ENCODE peak calls at places on chromosomes 7 and 10, in six cellular contexts. V is HCT116, M is SK-N-SH, W is H1, T is HepG2, J is GM12878. G is an unnamed sample.

GRCh38 chr10:121194696-121195523 is 343.7 kb downstream of the WDR11 start:
- DNase-seq in J (no peak), V (no peak), T (no peak), M (no peak), W (no peak), G (no peak)

GRCh38 chr7:81499262-81500116 is 270.4 kb downstream of the HGF start:
- DNase-seq in T (peak), M (peak), W (no peak), J (peak), V (peak), G (peak)

GRCh38 chr7:1234794-1235500 is 2.3 kb downstream of the UNCX start:
- DNase-seq in M (no peak), J (no peak), T (no peak), W (peak), V (no peak), G (peak)

GRCh38 chr10:102813734-102814455 is 23.3 kb downstream of the CYP17A1 start:
- DNase-seq in W (no peak), M (no peak), J (no peak), T (peak), V (no peak), G (no peak)

GRCh38 chr7:96953676-96954513 is 51.5 kb upstream of the DLX6 start:
- DNase-seq in J (no peak), M (no peak), T (no peak), W (no peak), V (no peak), G (no peak)

GRCh38 chr7:7535688-7536087 is at the start of gene COL28A1:
- DNase-seq in T (no peak), V (no peak), J (no peak), W (no peak), M (no peak), G (no peak)

GRCh38 chr7:96949766-96950165 is 55.6 kb upstream of the DLX6 start:
- DNase-seq in T (peak), W (no peak), J (no peak), M (no peak), V (no peak), G (peak)

GRCh38 chr10:66929375-66929774 is 3.5 kb downstream of the LRRTM3 start:
- DNase-seq in M (no peak), J (no peak), V (no peak), T (no peak), W (no peak), G (no peak)

GRCh38 chr7:41010967-41011366 is 691.9 kb downstream of the INHBA start:
- DNase-seq in V (no peak), J (no peak), W (no peak), M (no peak), T (no peak), G (no peak)

GRCh38 chr7:159143780-159144755 is 599 bp downstream of the VIPR2 start:
- DNase-seq in T (no peak), V (no peak), J (no peak), W (peak), M (peak), G (no peak)

GRCh38 chr7:37211097-37211496 is 237.6 kb downstream of the ELMO1 start:
- DNase-seq in V (no peak), T (no peak), W (no peak), M (no peak), J (no peak), G (no peak)

GRCh38 chr10:73368238-73368637 is 9.6 kb upstream of the CFAP70 start:
- DNase-seq in W (no peak), M (no peak), J (no peak), T (no peak), V (no peak), G (no peak)

GRCh38 chr10:24814568-24815313 is 91.1 kb upstream of the ARHGAP21 start:
- DNase-seq in V (peak), J (no peak), M (no peak), T (peak), W (no peak), G (no peak)

GRCh38 chr7:101162551-101163280 is 2.7 kb downstream of the VGF start:
- DNase-seq in W (peak), J (no peak), T (no peak), V (no peak), M (peak), G (peak)

GRCh38 chr10:102776779-102777417 is 33.1 kb downstream of the WBP1L start:
- DNase-seq in T (peak), V (no peak), W (peak), M (peak), J (no peak), G (no peak)

GRCh38 chr7:87876040-87876758 is at the start of the genes DBF4 and SLC25A40:
- DNase-seq in V (peak), T (peak), M (peak), J (peak), W (peak), G (peak)

GRCh38 chr7:16091951-16092350 is 329.4 kb downstream of the CRPPA start:
- DNase-seq in W (no peak), M (no peak), T (no peak), J (no peak), V (no peak), G (no peak)

GRCh38 chr10:46270086-46270811 is 16.5 kb upstream of the ANTXRL start:
- DNase-seq in T (no peak), J (no peak), V (no peak), M (no peak), W (no peak), G (no peak)

GRCh38 chr7:121039510-121039822 is 51.0 kb downstream of the CPED1 start:
- DNase-seq in V (no peak), W (no peak), J (no peak), M (no peak), T (no peak), G (no peak)

GRCh38 chr7:157139142-157140117 is 704 bp downstream of the UBE3C start:
- DNase-seq in T (no peak), M (no peak), J (no peak), W (no peak), V (no peak), G (no peak)
- TF ChIP-seq JUND in T (no peak), M (no peak), J (no peak), W (no peak), V (no peak), G (no peak)

DNA sequence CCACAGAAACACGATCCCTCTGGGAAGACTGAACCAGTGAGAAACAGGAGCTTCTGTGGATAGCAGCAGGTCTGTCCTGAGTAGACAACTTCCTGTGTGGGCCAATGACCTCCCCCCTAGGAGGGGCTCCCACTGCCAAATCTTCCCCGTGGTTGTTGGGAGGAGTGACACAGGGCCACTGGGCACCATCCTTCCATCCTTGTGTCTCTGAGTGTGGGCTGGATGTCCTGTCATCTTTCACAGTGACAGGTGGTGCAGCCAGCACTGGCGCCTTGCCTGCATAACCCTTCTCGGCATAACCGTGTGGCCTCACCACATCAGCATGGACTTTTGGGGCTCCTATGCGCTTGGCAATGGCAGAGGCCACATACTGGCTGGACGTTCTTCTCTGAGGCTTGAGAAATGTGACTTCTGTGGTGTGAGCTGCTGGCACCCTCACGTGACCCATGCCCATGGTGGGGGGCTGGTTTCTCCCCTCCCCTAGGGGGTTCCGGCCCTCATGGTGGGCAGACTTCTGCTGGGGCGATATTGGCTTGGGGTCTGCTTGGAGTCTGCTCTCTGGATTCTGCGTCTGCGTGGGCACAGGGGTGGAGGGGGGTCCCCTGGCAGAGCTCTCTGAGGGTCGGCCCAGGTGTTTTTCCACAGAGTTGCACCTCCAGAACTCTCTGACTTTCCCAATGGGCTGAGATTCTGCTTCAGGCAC is 245.6 kb upstream of the GRB10 start:
- DNase-seq in M (no peak), T (no peak), J (no peak), W (no peak), V (no peak), G (no peak)
- TF ChIP-seq JUND in M (no peak), T (no peak), J (no peak), W (no peak), V (no peak), G (no peak)

GRCh38 chr7:151056286-151057037 is 1.2 kb downstream of the CDK5 start:
- DNase-seq in T (no peak), M (no peak), W (no peak), V (no peak), J (no peak), G (no peak)

GRCh38 chr7:151053091-151053490 is 4.6 kb downstream of the CDK5 start:
- DNase-seq in M (no peak), J (no peak), V (no peak), T (no peak), W (no peak), G (no peak)

GRCh38 chr7:151057038-151057736 is 510 bp downstream of the CDK5 start:
- DNase-seq in W (no peak), V (no peak), M (peak), T (no peak), J (no peak), G (no peak)

GRCh38 chr7:151051108-151051507 is 2.8 kb downstream of the ASIC3 start:
- DNase-seq in T (no peak), W (peak), J (no peak), V (no peak), M (no peak), G (no peak)

DNA sequence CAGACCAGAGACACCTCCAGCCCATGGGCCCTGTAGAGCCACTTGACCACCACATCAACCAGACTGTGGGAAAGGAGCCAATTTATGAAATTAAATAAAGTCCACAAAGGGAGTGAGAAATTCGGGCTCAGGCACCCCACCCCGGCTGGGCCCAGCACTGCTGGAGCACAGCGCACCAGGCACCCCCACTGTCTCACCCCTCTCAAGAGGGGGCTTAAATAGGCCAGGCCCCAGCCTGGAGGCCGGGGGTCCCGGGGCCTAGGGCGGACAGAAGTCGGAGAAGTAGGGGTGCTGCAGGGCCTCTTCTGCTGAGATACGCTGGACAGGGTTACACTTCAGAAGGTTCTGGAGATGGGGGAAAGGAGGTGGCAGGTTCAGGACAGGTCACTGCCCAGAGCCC is 3.9 kb downstream of the CDK5 start:
- DNase-seq in V (no peak), M (no peak), J (no peak), W (no peak), T (no peak), G (no peak)
- TF ChIP-seq JUND in V (no peak), M (no peak), J (no peak), W (no peak), T (no peak), G (no peak)

GRCh38 chr10:43336641-43337318 is 34.7 kb upstream of the FXYD4 start:
- DNase-seq in J (no peak), T (no peak), W (no peak), M (no peak), V (no peak), G (no peak)

GRCh38 chr10:43340101-43340500 is 31.3 kb upstream of the FXYD4 start:
- DNase-seq in T (no peak), V (no peak), W (no peak), J (no peak), M (no peak), G (no peak)

GRCh38 chr10:43339136-43339535 is 32.3 kb upstream of the FXYD4 start:
- DNase-seq in W (no peak), T (no peak), M (no peak), V (no peak), J (no peak), G (no peak)

GRCh38 chr10:43336061-43336460 is 35.4 kb upstream of the FXYD4 start:
- DNase-seq in W (no peak), M (no peak), T (no peak), V (no peak), J (no peak), G (no peak)

DNA sequence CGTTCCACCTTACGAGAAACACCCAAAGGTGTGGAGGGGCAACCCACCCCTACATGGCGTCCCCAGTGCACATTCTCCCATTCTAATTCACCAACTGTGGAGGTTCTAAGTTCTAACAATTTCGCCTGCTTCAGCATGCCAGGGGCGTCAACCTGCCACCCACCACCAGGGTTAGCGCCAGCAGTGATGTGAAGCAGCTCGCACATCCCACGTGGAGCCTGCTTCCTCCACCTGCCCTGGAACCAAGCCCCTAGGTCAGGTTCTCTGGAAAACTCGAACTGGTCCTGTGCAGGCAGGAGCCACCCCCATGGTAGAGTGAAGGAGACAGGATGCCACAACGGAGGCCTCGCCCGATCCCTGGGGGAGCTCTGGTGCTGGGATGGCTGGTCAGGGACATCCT is 33.3 kb upstream of the FXYD4 start:
- DNase-seq in J (no peak), M (peak), T (no peak), V (no peak), W (no peak), G (no peak)
- TF ChIP-seq JUND in J (no peak), M (no peak), T (no peak), V (no peak), W (no peak), G (no peak)

DNA sequence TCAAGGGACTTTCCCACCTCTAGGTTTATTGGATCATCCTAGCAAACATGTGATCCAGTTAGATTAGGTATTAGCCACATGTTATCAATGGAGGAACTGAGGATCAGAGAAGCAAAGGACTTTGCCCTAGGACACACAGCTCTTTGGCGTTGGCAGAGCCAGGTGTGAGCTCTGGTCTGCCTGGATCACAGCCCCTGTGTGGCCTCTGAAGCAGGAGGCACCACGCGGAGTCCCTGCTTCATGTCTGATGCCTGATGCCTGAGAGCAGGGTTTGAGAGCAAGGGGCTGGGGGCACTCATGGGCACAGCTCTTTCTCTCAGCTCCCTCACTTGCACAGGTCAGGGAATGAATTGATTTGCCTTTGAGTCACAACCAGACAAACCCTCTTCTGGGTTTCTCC is 64.7 kb upstream of the CTBP2 start:
- DNase-seq in V (no peak), T (no peak), M (no peak), W (peak), J (no peak), G (no peak)
- TF ChIP-seq JUND in V (no peak), T (no peak), M (no peak), W (no peak), J (no peak), G (no peak)

GRCh38 chr7:151626422-151627115 is 106.9 kb upstream of the RHEB start:
- DNase-seq in V (no peak), W (peak), J (no peak), M (peak), T (peak), G (peak)
- TF ChIP-seq JUND in V (no peak), W (no peak), J (no peak), M (no peak), T (no peak), G (no peak)